ENCODE peak calls at places on chromosomes 4 and X, in ten cellular contexts. M, K, Z, D, P, Y, W, X, G and E are unnamed samples.

GRCh38 chr4:73275318-73275654 is 16.7 kb upstream of the ANKRD17 start:
- DNase-seq in M (no peak), K (no peak), Z (no peak), D (no peak), P (no peak), Y (no peak), W (no peak), X (peak; percentile 77), G (no peak), E (no peak)

GRCh38 chr4:76095568-76095967 is 21.1 kb downstream of the ART3 start:
- DNase-seq in M (no peak), K (no peak), Z (no peak), D (no peak), P (no peak), Y (no peak), W (no peak), X (no peak), G (no peak), E (no peak)

GRCh38 chr4:78409612-78410202 is 141.9 kb upstream of the ANXA3 start:
- DNase-seq in M (no peak), K (no peak), Z (no peak), D (peak; percentile 66), P (no peak), Y (no peak), W (no peak), X (no peak), G (no peak), E (no peak)

GRCh38 chrX:113741744-113742143 is 842.1 kb upstream of the HTR2C start:
- DNase-seq in M (peak; percentile 51), K (peak; percentile 0), Z (peak; percentile 45), D (no peak), P (no peak), Y (no peak), W (no peak), X (no peak), G (peak; percentile 29), E (no peak)

GRCh38 chr4:74654230-74654681 is 140.1 kb downstream of the BTC start:
- DNase-seq in M (no peak), K (peak; percentile 43), Z (peak; percentile 51), D (peak; percentile 74), P (no peak), Y (no peak), W (no peak), X (no peak), G (peak; percentile 70), E (no peak)

GRCh38 chr4:114320126-114320525 is 278.5 kb upstream of the UGT8 start:
- DNase-seq in M (no peak), K (no peak), Z (no peak), D (no peak), P (no peak), Y (no peak), W (no peak), X (no peak), G (no peak), E (no peak)

GRCh38 chr4:610411-611261 is 14.7 kb upstream of the PDE6B start:
- DNase-seq in M (no peak), K (peak; percentile 41), Z (peak; percentile 26), D (peak; percentile 96), P (no peak), Y (peak; percentile 10), W (no peak), X (peak; percentile 50), G (peak; percentile 48), E (no peak)

GRCh38 chrX:107565916-107566602 is 62.3 kb upstream of the PRPS1 start:
- DNase-seq in M (peak; percentile 9), K (peak; percentile 79), Z (peak; percentile 59), D (no peak), P (peak; percentile 51), Y (no peak), W (no peak), X (no peak), G (peak; percentile 84), E (no peak)

GRCh38 chr4:61294001-61294400 is 93.9 kb downstream of the ADGRL3 start:
- DNase-seq in M (no peak), K (no peak), Z (no peak), D (no peak), P (no peak), Y (no peak), W (no peak), X (no peak), G (no peak), E (no peak)

GRCh38 chrX:134520860-134521390 is 61.0 kb downstream of the HPRT1 start:
- DNase-seq in M (peak; percentile 9), K (peak; percentile 81), Z (peak; percentile 72), D (peak; percentile 66), P (no peak), Y (no peak), W (no peak), X (no peak), G (peak; percentile 62), E (no peak)

GRCh38 chrX:70476166-70476933 is 31.7 kb downstream of the DLG3 start:
- DNase-seq in M (no peak), K (no peak), Z (no peak), D (no peak), P (no peak), Y (no peak), W (no peak), X (no peak), G (no peak), E (no peak)

GRCh38 chr4:179027569-179027968 is 1585.3 kb upstream of the AGA start:
- DNase-seq in M (no peak), K (no peak), Z (no peak), D (no peak), P (no peak), Y (no peak), W (no peak), X (no peak), G (no peak), E (no peak)

GRCh38 chrX:11558972-11559371 is 106.7 kb downstream of the ARHGAP6 start:
- DNase-seq in M (peak; percentile 31), K (no peak), Z (no peak), D (peak; percentile 37), P (peak; percentile 29), Y (no peak), W (no peak), X (no peak), G (no peak), E (peak; percentile 48)

DNA sequence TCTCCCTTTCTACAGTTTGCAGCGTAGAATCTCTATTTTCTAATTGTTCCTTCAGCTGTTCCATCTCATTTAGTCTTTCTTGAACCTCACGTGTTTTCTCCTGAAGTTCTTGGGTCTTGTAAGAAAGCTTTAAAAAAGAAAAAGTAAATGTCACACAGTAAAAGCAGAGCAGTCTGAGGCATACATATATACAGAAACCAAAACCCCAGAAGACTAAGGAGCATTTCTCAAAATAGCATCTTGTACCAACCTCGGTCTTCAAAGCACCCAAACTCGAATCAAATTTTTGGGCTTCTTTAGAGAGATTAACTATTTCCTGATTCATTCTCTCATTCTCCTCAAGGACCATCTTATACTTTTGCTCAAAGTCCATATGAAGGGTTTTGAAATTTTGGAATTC is 39.4 kb downstream of the CENPE start:
- DNase-seq in M (no peak), K (no peak), Z (no peak), D (no peak), P (no peak), Y (no peak), W (no peak), X (no peak), G (no peak), E (no peak)
- H3K4me3 ChIP-seq in M (no peak overlapping the region), K (no peak overlapping the region), Z (no peak overlapping the region), D (no peak overlapping the region), P (no peak overlapping the region), Y (no peak overlapping the region), W (no peak overlapping the region), X (no peak overlapping the region), G (no peak overlapping the region), E (no peak overlapping the region)

GRCh38 chr4:125315571-125316390 is 1.0 kb downstream of the FAT4 start:
- DNase-seq in M (no peak), K (peak; percentile 68), Z (peak; percentile 58), D (no peak), P (peak; percentile 31), Y (no peak), W (no peak), X (peak; percentile 65), G (peak; percentile 62), E (peak; percentile 52)
- H3K4me3 ChIP-seq in M (peak overlapping the region; percentile 51), K (peak overlapping the region; percentile 94), Z (peak overlapping the region; percentile 96), D (peak overlapping the region; percentile 85), P (peak overlapping the region; percentile 78), Y (peak overlapping the region; percentile 93), W (peak overlapping the region; percentile 79), X (peak overlapping the region; percentile 70), G (peak overlapping the region; percentile 92), E (peak overlapping the region; percentile 70)

DNA sequence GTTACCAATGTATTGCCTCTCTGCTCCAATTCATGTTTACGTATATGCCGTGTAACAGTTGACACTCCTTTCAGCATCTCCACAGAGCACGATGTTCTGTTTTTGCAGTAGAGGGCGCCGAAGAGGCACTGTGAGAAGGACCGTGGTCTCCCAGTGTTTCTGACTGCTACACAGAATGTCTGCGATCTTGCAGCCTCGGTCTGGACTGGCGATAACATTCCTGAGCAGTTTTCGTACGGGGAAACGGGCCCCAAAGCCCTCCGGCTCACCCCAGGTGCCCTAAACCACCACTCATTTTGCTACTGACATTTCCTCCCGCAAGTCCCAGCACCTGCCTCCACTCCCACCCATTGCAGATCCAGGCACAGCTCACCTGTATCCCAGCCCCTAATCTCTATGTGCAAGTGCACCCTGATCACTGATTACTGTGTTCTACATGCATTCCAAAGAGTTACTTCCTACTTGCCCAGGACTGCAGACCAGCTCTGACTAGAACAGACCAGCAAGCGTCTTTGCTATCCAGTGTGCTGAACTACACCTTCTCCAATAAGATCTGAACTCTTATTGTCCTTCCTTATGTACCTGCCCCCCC is 12.4 kb upstream of the NFXL1 start:
- DNase-seq in M (peak; percentile 33), K (peak; percentile 81), Z (peak; percentile 50), D (no peak), P (peak; percentile 61), Y (no peak), W (no peak), X (peak; percentile 59), G (peak; percentile 49), E (peak; percentile 77)
- H3K4me3 ChIP-seq in M (no peak overlapping the region), K (peak overlapping the region; percentile 12), Z (no peak overlapping the region), D (no peak overlapping the region), P (peak overlapping the region; percentile 26), Y (no peak overlapping the region), W (no peak overlapping the region), X (peak overlapping the region; percentile 9), G (no peak overlapping the region), E (no peak overlapping the region)

DNA sequence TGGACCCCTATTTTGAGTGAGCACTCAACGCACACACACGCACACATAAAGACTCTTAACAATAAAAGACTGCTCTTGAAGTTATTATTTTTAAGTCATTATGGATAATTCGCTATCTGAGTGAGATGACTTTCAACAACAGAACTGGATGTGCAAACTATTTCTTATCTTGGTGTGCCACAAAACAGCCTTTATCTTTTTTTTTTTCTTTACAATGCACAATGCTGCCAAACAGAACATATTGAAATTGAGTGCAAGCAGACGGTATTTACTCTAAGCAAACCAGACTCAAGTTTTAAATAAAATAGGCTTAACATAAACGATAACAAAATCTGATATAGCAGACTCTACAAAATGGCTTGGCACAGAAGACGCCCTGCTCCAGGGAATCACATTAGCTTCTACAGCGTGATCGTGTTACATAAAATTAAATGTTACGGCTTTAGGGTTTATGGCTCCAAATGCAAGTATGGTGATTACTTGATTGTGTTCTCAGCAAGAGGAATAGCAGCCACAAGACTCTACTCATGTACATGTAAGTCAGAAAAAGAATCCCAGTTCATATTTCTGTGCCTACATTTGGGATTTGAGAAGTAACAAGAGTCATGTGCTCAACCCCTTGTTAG is 9.6 kb upstream of the STK32B start:
- DNase-seq in M (no peak), K (no peak), Z (peak; percentile 67), D (no peak), P (no peak), Y (no peak), W (no peak), X (no peak), G (no peak), E (no peak)
- H3K4me3 ChIP-seq in M (no peak overlapping the region), K (no peak overlapping the region), Z (no peak overlapping the region), D (no peak overlapping the region), P (no peak overlapping the region), Y (no peak overlapping the region), W (no peak overlapping the region), X (no peak overlapping the region), G (no peak overlapping the region), E (no peak overlapping the region)

GRCh38 chr4:129344058-129344457 is 248.1 kb downstream of the C4orf33 start:
- DNase-seq in M (no peak), K (peak; percentile 76), Z (peak; percentile 10), D (no peak), P (no peak), Y (no peak), W (no peak), X (no peak), G (peak; percentile 11), E (no peak)
- H3K4me3 ChIP-seq in M (no peak overlapping the region), K (no peak overlapping the region), Z (no peak overlapping the region), D (no peak overlapping the region), P (no peak overlapping the region), Y (no peak overlapping the region), W (no peak overlapping the region), X (no peak overlapping the region), G (no peak overlapping the region), E (no peak overlapping the region)